ENCODE peak calls at places on chromosomes 2 and 18, in six cellular contexts. W is body of pancreas, R is spleen, Z is heart left ventricle, G is IMR-90, S is suprapubic skin. Y is an unnamed sample.

GRCh38 chr2:197672494-197672893 is 2.9 kb downstream of the RFTN2 start:
- DNase-seq in R (no peak), Z (no peak), S (no peak), W (no peak), G (no peak), Y (no peak)

GRCh38 chr18:2304378-2305175 is 266.7 kb downstream of the METTL4 start:
- DNase-seq in W (no peak), G (peak; percentile 3), Z (no peak), S (no peak), R (no peak), Y (no peak)

GRCh38 chr2:113041871-113042270 is 10.8 kb downstream of the IL36B start:
- DNase-seq in Z (no peak), G (no peak), W (no peak), S (no peak), R (no peak), Y (no peak)

GRCh38 chr18:43914017-43914416 is 636.7 kb upstream of the SYT4 start:
- DNase-seq in W (no peak), R (no peak), S (no peak), G (no peak), Z (no peak), Y (no peak)

GRCh38 chr18:79724299-79725080 is 44.9 kb downstream of the CTDP1 start:
- DNase-seq in S (no peak), G (no peak), R (no peak), W (no peak), Z (no peak), Y (no peak)

GRCh38 chr2:39642054-39642742 is 23.5 kb upstream of the TMEM178A start:
- DNase-seq in Z (peak; percentile 56), W (no peak), S (no peak), R (no peak), G (peak; percentile 91), Y (no peak)

GRCh38 chr18:23689031-23689615 is at the start of gene LAMA3:
- DNase-seq in G (peak; percentile 11), Z (peak; percentile 63), S (no peak), R (peak; percentile 80), W (peak; percentile 58), Y (peak; percentile 74)

GRCh38 chr2:62856228-62857040 is 150.9 kb downstream of the EHBP1 start:
- DNase-seq in R (no peak), W (no peak), Z (peak; percentile 31), S (no peak), G (no peak), Y (no peak)

GRCh38 chr2:132815522-132815921 is 145.5 kb upstream of the LYPD1 start:
- DNase-seq in W (no peak), R (no peak), S (no peak), Z (no peak), G (peak; percentile 98), Y (no peak)

GRCh38 chr2:42281682-42282081 is 79.3 kb downstream of the COX7A2L start:
- DNase-seq in S (no peak), W (no peak), Z (no peak), G (no peak), R (no peak), Y (no peak)

GRCh38 chr18:42045346-42045745 is 90.3 kb downstream of the PIK3C3 start:
- DNase-seq in W (no peak), R (no peak), G (peak; percentile 22), S (no peak), Z (no peak), Y (no peak)

GRCh38 chr2:42045956-42046748 is 1.7 kb upstream of the PKDCC start:
- DNase-seq in G (no peak), W (no peak), S (no peak), R (no peak), Z (no peak), Y (no peak)

GRCh38 chr2:231123362-231123898 is 1.4 kb downstream of the HTR2B start:
- DNase-seq in W (no peak), S (no peak), Z (no peak), G (peak; percentile 28), R (no peak), Y (no peak)

DNA sequence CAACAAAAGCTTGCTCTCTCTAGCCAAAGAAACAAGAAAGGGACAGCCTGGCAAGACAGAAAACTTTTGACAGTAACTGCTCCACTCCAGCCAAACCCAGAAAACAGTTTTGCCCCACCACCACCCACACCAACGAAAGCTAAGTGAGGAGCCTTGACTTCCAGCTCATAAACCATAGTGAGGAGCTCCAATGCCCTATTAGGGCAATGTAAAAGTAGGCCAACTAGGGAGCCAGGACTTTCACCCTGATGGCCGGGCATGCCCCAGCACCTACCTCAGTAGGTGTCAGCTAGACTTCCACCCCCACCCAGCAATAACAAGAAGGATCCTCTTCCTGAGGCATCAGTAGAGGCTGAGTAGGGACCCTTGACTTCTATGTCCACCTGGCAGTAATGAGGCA is 35.4 kb downstream of the PELI1 start:
- DNase-seq in G (no peak), Z (no peak), S (no peak), R (no peak), W (no peak), Y (no peak)
- TF ChIP-seq POLR2A in G (no peak), Z (no peak), S (no peak), R (no peak), W (no peak), Y (no peak)

DNA sequence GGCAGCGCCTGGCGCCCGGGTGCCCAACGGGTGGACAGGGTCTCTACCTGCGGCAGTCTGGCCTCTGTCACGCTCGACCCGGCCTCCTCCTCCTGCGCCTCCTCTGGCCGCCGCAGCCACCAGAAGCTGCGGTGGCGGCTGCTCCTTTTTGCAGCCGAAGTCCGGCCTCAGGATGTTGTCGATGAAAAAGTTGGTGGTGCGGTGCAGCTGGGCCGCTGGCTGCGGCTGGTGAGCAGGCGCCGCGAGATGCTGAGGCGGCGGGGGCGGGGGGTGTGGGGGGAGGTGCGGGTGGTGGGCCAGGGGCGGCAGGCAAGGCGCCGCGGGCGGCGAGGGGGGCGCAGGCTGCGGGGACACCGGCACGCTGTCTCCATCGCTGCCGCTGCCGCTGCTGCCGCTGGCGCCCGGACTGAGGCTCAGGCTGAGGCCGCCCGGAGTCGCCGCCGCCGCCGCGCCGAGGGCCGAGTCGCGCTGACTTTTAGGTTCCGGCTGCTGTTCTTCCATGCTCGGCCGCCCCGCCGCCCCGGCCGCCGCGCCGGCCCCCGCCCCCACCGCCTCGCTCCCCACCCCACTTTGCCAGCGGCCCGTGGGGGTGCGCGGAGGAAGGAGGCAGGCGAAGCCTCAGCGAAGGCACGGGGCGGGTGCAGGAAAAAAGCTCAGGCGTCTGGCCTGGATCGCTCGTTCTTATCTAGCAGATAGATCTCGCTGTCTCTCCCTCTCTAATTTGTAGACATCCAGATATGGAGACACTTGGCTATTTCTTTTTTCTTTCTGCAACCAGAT is 591 bp downstream of the EN1 start:
- DNase-seq in Z (no peak), S (no peak), G (no peak), R (no peak), W (no peak), Y (no peak)
- H3K27me3 ChIP-seq in Z (peaks cover 92% of the 10 kb centered on the region), S (peaks cover 99% of the 10 kb centered on the region), G (peaks cover 89% of the 10 kb centered on the region), R (peaks cover 98% of the 10 kb centered on the region), W (no peaks in the 10 kb centered on the region), Y (peaks cover 5% of the 10 kb centered on the region)

GRCh38 chr2:223306371-223306770 is 254.4 kb downstream of the KCNE4 start:
- DNase-seq in Z (no peak), R (no peak), G (peak; percentile 49), W (no peak), S (no peak), Y (no peak)
- TF ChIP-seq CTCF in Z (no peak), R (no peak), G (peak; percentile 47), W (no peak), S (no peak), Y (no peak)

GRCh38 chr18:32469190-32469611 is 1.5 kb downstream of the GAREM1 start:
- DNase-seq in R (no peak), S (no peak), G (peak; percentile 36), Z (peak; percentile 59), W (peak; percentile 68), Y (peak; percentile 41)

GRCh38 chr18:32470136-32470712 is 458 bp downstream of the GAREM1 start:
- DNase-seq in R (peak; percentile 80), S (peak; percentile 82), Z (peak; percentile 52), G (peak; percentile 17), W (peak; percentile 61), Y (peak; percentile 35)

GRCh38 chr18:32472841-32473240 is 2.2 kb upstream of the GAREM1 start:
- DNase-seq in G (no peak), S (no peak), R (no peak), W (no peak), Z (no peak), Y (no peak)

GRCh38 chr18:32469691-32470131 is 971 bp downstream of the GAREM1 start:
- DNase-seq in S (no peak), Z (no peak), R (no peak), W (no peak), G (peak; percentile 10), Y (no peak)

GRCh38 chr18:32470713-32471633 is at the start of gene GAREM1:
- DNase-seq in R (peak; percentile 93), S (peak; percentile 94), Z (peak; percentile 97), G (peak; percentile 98), W (peak; percentile 97), Y (peak; percentile 96)
- TF ChIP-seq POLR2A in R (no peak), S (peak; percentile 83), Z (peak; percentile 46), G (peak; percentile 70), W (peak; percentile 94), Y (peak; percentile 65)

GRCh38 chr2:176821350-176821749 is 391.2 kb upstream of the HNRNPA3 start:
- DNase-seq in R (no peak), W (no peak), G (no peak), S (no peak), Z (no peak), Y (no peak)
- H3K27me3 ChIP-seq in R (no peaks in the 10 kb centered on the region), W (no peaks in the 10 kb centered on the region), G (peaks cover 1% of the 10 kb centered on the region), S (peaks cover 3% of the 10 kb centered on the region), Z (peaks cover 4% of the 10 kb centered on the region), Y (no peaks in the 10 kb centered on the region)

DNA sequence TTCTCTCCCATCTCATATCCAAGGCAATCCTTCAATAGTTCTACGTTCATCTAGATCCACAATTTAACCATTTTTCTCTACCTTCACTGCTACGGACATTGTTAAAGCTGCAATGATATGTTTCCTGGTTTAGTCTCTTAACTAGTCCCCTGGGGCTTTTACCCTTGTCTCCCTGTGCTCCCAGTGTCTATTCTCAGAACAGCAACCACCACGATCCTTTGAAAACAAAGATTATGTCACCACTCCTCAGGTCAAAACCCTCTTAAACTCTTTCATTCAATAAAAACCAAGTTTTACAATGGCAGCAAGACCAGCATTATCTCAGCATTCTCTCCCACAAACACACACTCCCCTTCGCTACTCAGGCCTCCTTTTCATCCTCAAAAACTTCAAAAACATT is 298.2 kb upstream of the CHST9 start:
- DNase-seq in Z (no peak), W (no peak), G (no peak), R (no peak), S (no peak), Y (no peak)
- TF ChIP-seq CTCF in Z (no peak), W (no peak), G (no peak), R (no peak), S (no peak), Y (no peak)

Y was measured in testis.